ENCODE peak calls at places on chromosomes 7 and 10, in four cellular contexts. I is cardiac septum; N is CD4-positive, alpha-beta T cell; G is neural crest cell. R is an unnamed sample.

GRCh38 chr7:16695621-16696237 is 49.7 kb downstream of the BZW2 start:
- DNase-seq in I (no peak), N (no peak), G (no peak), R (no peak)

GRCh38 chr7:125127304-125127703 is 197.7 kb upstream of the POT1 start:
- DNase-seq in I (no peak), N (no peak), G (no peak), R (no peak)

GRCh38 chr7:114653391-114654088 is 238.9 kb downstream of the FOXP2 start:
- DNase-seq in I (no peak), N (no peak), G (no peak), R (no peak)

GRCh38 chr10:32687116-32687515 is 241.2 kb downstream of the CCDC7 start:
- DNase-seq in I (no peak), N (no peak), G (no peak), R (no peak)

GRCh38 chr7:148286150-148286549 is 304.4 kb upstream of the C7orf33 start:
- DNase-seq in I (no peak), N (no peak), G (no peak), R (peak; percentile 25)

GRCh38 chr10:28391283-28391682 is 88.4 kb upstream of the MPP7 start:
- DNase-seq in I (no peak), N (no peak), G (no peak), R (no peak)

GRCh38 chr10:95814011-95814727 is 58.2 kb downstream of the ENTPD1 start:
- DNase-seq in I (no peak), N (no peak), G (peak; percentile 15), R (no peak)

GRCh38 chr10:100746413-100746931 is 1.1 kb downstream of the PAX2 start:
- DNase-seq in I (no peak), N (no peak), G (no peak), R (no peak)

GRCh38 chr10:125363776-125364175 is 203.4 kb upstream of the CTBP2 start:
- DNase-seq in I (no peak), N (no peak), G (no peak), R (no peak)

GRCh38 chr7:105920766-105921165 is 42.3 kb upstream of the CDHR3 start:
- DNase-seq in I (no peak), N (no peak), G (no peak), R (no peak)

GRCh38 chr10:6242089-6242488 is 39.4 kb downstream of the PFKFB3 start:
- DNase-seq in I (no peak), N (no peak), G (no peak), R (no peak)

GRCh38 chr7:27442446-27442845 is 199.8 kb downstream of the EVX1 start:
- DNase-seq in I (no peak), N (no peak), G (no peak), R (no peak)

GRCh38 chr10:118332948-118333710 is 9.0 kb downstream of the FAM204A start:
- DNase-seq in I (no peak), N (no peak), G (no peak), R (no peak)

GRCh38 chr10:45425628-45426563 is 51.9 kb downstream of the ALOX5 start:
- DNase-seq in I (no peak), N (no peak), G (no peak), R (no peak)

GRCh38 chr7:143013473-143013872 is 13.5 kb downstream of the OR9A2 start:
- DNase-seq in I (no peak), N (no peak), G (no peak), R (no peak)

GRCh38 chr7:87213801-87214200 is 5.7 kb downstream of the TMEM243 start:
- DNase-seq in I (no peak), N (no peak), G (no peak), R (no peak)

GRCh38 chr10:95963202-95963991 is 55.6 kb downstream of the CC2D2B start:
- DNase-seq in I (no peak), N (no peak), G (no peak), R (no peak)

GRCh38 chr7:17095001-17095574 is 203.4 kb upstream of the AHR start:
- DNase-seq in I (no peak), N (no peak), G (no peak), R (no peak)

GRCh38 chr10:91908358-91909177 is 718 bp downstream of the FGFBP3 start:
- DNase-seq in I (peak; percentile 88), N (peak; percentile 56), G (no peak), R (peak; percentile 84)

GRCh38 chr10:30542001-30542861 is 87.3 kb downstream of the LYZL2 start:
- DNase-seq in I (no peak), N (no peak), G (no peak), R (no peak)

GRCh38 chr10:126422561-126422960 is 34.3 kb upstream of the ADAM12 start:
- DNase-seq in I (no peak), N (no peak), G (no peak), R (no peak)

GRCh38 chr10:1733720-1734119 is 3.6 kb downstream of the ADARB2 start:
- DNase-seq in I (no peak), N (no peak), G (no peak), R (no peak)

GRCh38 chr10:129854796-129855705 is 109.0 kb downstream of the EBF3 start:
- DNase-seq in I (no peak), N (no peak), G (no peak), R (peak; percentile 21)

GRCh38 chr10:50605280-50606270 is 18.2 kb downstream of the SGMS1 start:
- DNase-seq in I (no peak), N (no peak), G (no peak), R (no peak)

GRCh38 chr10:77970869-77971803 is 44.6 kb upstream of the DLG5 start:
- DNase-seq in I (no peak), N (no peak), G (no peak), R (no peak)

GRCh38 chr10:125159486-125159931 is 854 bp downstream of the CTBP2 start:
- DNase-seq in I (no peak), N (no peak), G (no peak), R (no peak)

GRCh38 chr7:155665957-155666287 is 21.5 kb downstream of the RBM33 start:
- DNase-seq in I (no peak), N (no peak), G (no peak), R (no peak)

GRCh38 chr10:131048595-131048994 is 262.9 kb downstream of the TCERG1L start:
- DNase-seq in I (no peak), N (no peak), G (no peak), R (no peak)

GRCh38 chr7:112080441-112080840 is 125.8 kb downstream of the DOCK4 start:
- DNase-seq in I (no peak), N (no peak), G (no peak), R (no peak)

GRCh38 chr10:47050618-47051455 is 139.6 kb downstream of the PTPN20 start:
- DNase-seq in I (no peak), N (no peak), G (no peak), R (no peak)

GRCh38 chr10:92131271-92131820 is 159.5 kb downstream of the CPEB3 start:
- DNase-seq in I (no peak), N (no peak), G (no peak), R (no peak)

GRCh38 chr7:28703054-28703765 is 254.9 kb downstream of the TRIL start:
- DNase-seq in I (no peak), N (no peak), G (no peak), R (no peak)

GRCh38 chr10:99676435-99676834 is 17.1 kb downstream of the ENTPD7 start:
- DNase-seq in I (no peak), N (no peak), G (no peak), R (no peak)